ENCODE peak calls at places on chromosome 3, in ten cellular contexts. E is neural crest cell; S is effector memory CD8-positive, alpha-beta T cell; D is myocyte; Y is Right ventricle myocardium superior; H is amniotic epithelial cell; U is stomach; F is iris pigment epithelial cell; I is Caki2; J is HCT116. N is an unnamed sample.

GRCh38 chr3:191523099-191523498 is 62.1 kb downstream of the PYDC2 start:
- DNase-seq in E (no peak), S (no peak), D (no peak), Y (no peak), H (no peak), U (no peak), F (no peak), I (no peak), J (no peak), N (no peak)

GRCh38 chr3:124818398-124819150 is 68.6 kb downstream of the ITGB5 start:
- DNase-seq in E (no peak), S (no peak), D (peak), Y (no peak), H (peak), U (no peak), F (peak), I (no peak), J (no peak), N (no peak)

GRCh38 chr3:18189651-18190050 is 235.5 kb downstream of the SATB1 start:
- DNase-seq in E (no peak), S (no peak), D (peak), Y (no peak), H (no peak), U (no peak), F (peak), I (no peak), J (no peak), N (no peak)

GRCh38 chr3:150520408-150520807 is 25.9 kb downstream of the SERP1 start:
- DNase-seq in E (no peak), S (no peak), D (no peak), Y (no peak), H (no peak), U (no peak), F (no peak), I (no peak), J (no peak), N (no peak)

GRCh38 chr3:67976683-67977082 is 322.3 kb upstream of the SUCLG2 start:
- DNase-seq in E (no peak), S (no peak), D (no peak), Y (no peak), H (peak), U (no peak), F (peak), I (no peak), J (no peak), N (no peak)

GRCh38 chr3:156840826-156841689 is 14.9 kb downstream of the LEKR1 start:
- DNase-seq in E (no peak), S (no peak), D (no peak), Y (no peak), H (no peak), U (no peak), F (no peak), I (no peak), J (no peak), N (no peak)

GRCh38 chr3:53223025-53223424 is 32.8 kb downstream of the TKT start:
- DNase-seq in E (no peak), S (no peak), D (no peak), Y (peak), H (no peak), U (no peak), F (no peak), I (no peak), J (no peak), N (no peak)

GRCh38 chr3:66809579-66809958 is 188.5 kb upstream of the KBTBD8 start:
- DNase-seq in E (no peak), S (no peak), D (no peak), Y (no peak), H (no peak), U (no peak), F (no peak), I (no peak), J (no peak), N (no peak)

GRCh38 chr3:46495901-46496456 is 1.8 kb upstream of the RTP3 start:
- DNase-seq in E (no peak), S (no peak), D (no peak), Y (no peak), H (peak), U (no peak), F (peak), I (no peak), J (no peak), N (no peak)

GRCh38 chr3:127647171-127647884 is 18.3 kb downstream of the PODXL2 start:
- DNase-seq in E (no peak), S (no peak), D (no peak), Y (no peak), H (no peak), U (no peak), F (no peak), I (no peak), J (no peak), N (no peak)

GRCh38 chr3:185561374-185561943 is 9.1 kb upstream of the LIPH start:
- DNase-seq in E (no peak), S (no peak), D (peak), Y (peak), H (no peak), U (peak), F (no peak), I (no peak), J (no peak), N (peak)

GRCh38 chr3:169034401-169034800 is 629.1 kb downstream of the MECOM start:
- DNase-seq in E (no peak), S (no peak), D (no peak), Y (no peak), H (peak), U (no peak), F (peak), I (no peak), J (no peak), N (no peak)

GRCh38 chr3:37217098-37217849 is 42.9 kb upstream of the LRRFIP2 start:
- DNase-seq in E (no peak), S (peak), D (no peak), Y (no peak), H (no peak), U (no peak), F (no peak), I (no peak), J (no peak), N (no peak)

GRCh38 chr3:196991581-196992460 is 23.2 kb upstream of the PIGZ start:
- DNase-seq in E (no peak), S (no peak), D (peak), Y (peak), H (no peak), U (no peak), F (no peak), I (no peak), J (no peak), N (no peak)

GRCh38 chr3:50365080-50365841 is 5.9 kb upstream of the TMEM115 start:
- DNase-seq in E (peak), S (peak), D (no peak), Y (peak), H (peak), U (peak), F (peak), I (peak), J (peak), N (peak)